ENCODE peak calls at places on chromosomes 6 and 20, in ten cellular contexts. L is spleen, Z is GM23338, B is transverse colon, I is HepG2, W is upper lobe of left lung, S is breast epithelium, C is endothelial cell of umbilical vein, F is K562, T is stomach. G is an unnamed sample.

GRCh38 chr6:122998403-122998965 is 2.4 kb downstream of the CLVS2 start:
- DNase-seq in L (no peak), Z (no peak), B (no peak), I (no peak), W (no peak), S (no peak), C (no peak), F (no peak), T (no peak), G (no peak)

GRCh38 chr6:114000066-114000465 is 29.1 kb upstream of the HDAC2 start:
- DNase-seq in L (no peak), Z (no peak), B (no peak), I (no peak), W (no peak), S (no peak), C (no peak), F (no peak), T (no peak), G (no peak)

GRCh38 chr6:2821554-2821953 is 20.1 kb downstream of the SERPINB1 start:
- DNase-seq in L (no peak), Z (no peak), B (no peak), I (no peak), W (no peak), S (no peak), C (no peak), F (no peak), T (no peak), G (no peak)

GRCh38 chr6:7617954-7618764 is 28.2 kb downstream of the SNRNP48 start:
- DNase-seq in L (no peak), Z (no peak), B (peak; percentile 29), I (no peak), W (peak; percentile 68), S (peak; percentile 96), C (no peak), F (no peak), T (no peak), G (peak; percentile 87)

GRCh38 chr6:132900849-132901248 is 86.5 kb downstream of the RPS12 start:
- DNase-seq in L (no peak), Z (peak; percentile 9), B (no peak), I (no peak), W (no peak), S (no peak), C (no peak), F (no peak), T (no peak), G (no peak)

GRCh38 chr20:62875419-62876355 is 14.1 kb upstream of the TCFL5 start:
- DNase-seq in L (peak; percentile 84), Z (peak; percentile 85), B (peak; percentile 78), I (peak; percentile 92), W (peak; percentile 68), S (peak; percentile 69), C (peak; percentile 77), F (peak; percentile 85), T (peak; percentile 76), G (peak; percentile 57)

GRCh38 chr6:3390698-3391097 is 66.2 kb downstream of the SLC22A23 start:
- DNase-seq in L (no peak), Z (no peak), B (peak; percentile 88), I (no peak), W (no peak), S (peak; percentile 94), C (peak; percentile 27), F (peak; percentile 60), T (peak; percentile 81), G (no peak)

GRCh38 chr6:111711989-111712388 is 106.3 kb upstream of the TRAF3IP2 start:
- DNase-seq in L (no peak), Z (no peak), B (no peak), I (no peak), W (no peak), S (no peak), C (no peak), F (no peak), T (no peak), G (no peak)

GRCh38 chr20:23061262-23061661 is 11.8 kb upstream of the THBD start:
- DNase-seq in L (no peak), Z (no peak), B (no peak), I (no peak), W (no peak), S (no peak), C (no peak), F (no peak), T (no peak), G (no peak)

GRCh38 chr20:23063573-23063972 is 14.1 kb upstream of the THBD start:
- DNase-seq in L (no peak), Z (no peak), B (no peak), I (no peak), W (no peak), S (no peak), C (peak; percentile 80), F (no peak), T (no peak), G (no peak)

GRCh38 chr20:23062632-23063031 is 13.2 kb upstream of the THBD start:
- DNase-seq in L (no peak), Z (no peak), B (no peak), I (no peak), W (no peak), S (no peak), C (no peak), F (no peak), T (no peak), G (no peak)

GRCh38 chr20:23060629-23061028 is 11.2 kb upstream of the THBD start:
- DNase-seq in L (no peak), Z (no peak), B (no peak), I (no peak), W (no peak), S (no peak), C (no peak), F (peak; percentile 36), T (no peak), G (no peak)

GRCh38 chr20:23061713-23062561 is 12.5 kb upstream of the THBD start:
- DNase-seq in L (no peak), Z (peak; percentile 78), B (peak; percentile 17), I (peak; percentile 29), W (peak; percentile 34), S (no peak), C (peak; percentile 92), F (no peak), T (no peak), G (no peak)
- TF ChIP-seq POLR2AphosphoS5 in L (peak; percentile 24), Z (no peak), B (peak; percentile 75), I (no peak), W (no peak), S (no peak), C (peak; percentile 17), F (no peak), T (peak; percentile 14), G (no peak)

DNA sequence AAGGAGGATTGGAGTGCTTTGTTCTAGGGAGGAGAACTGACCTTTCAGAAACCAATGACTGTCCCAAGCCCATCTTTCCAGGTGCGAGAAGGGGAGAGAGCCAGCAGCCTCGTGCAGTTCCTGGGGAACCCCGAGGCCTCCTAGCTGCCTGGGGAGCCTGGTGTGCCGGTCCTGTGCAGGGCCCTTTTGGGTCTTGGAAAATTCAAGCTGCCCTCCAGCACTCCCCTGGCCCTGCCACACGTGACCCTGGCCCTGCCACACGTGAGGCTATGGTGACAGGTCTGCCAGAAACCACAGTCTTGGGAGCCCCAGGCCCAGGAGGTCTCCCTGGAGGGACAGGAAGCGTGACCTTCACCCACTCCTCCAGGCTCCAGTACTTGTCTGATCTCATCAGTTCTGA is 15.7 kb downstream of the IP6K3 start:
- DNase-seq in L (no peak), Z (no peak), B (no peak), I (no peak), W (no peak), S (no peak), C (no peak), F (no peak), T (no peak), G (no peak)
- H3K27me3 ChIP-seq in L (no peaks in the 10 kb centered on the region), Z (no peaks in the 10 kb centered on the region), B (no peaks in the 10 kb centered on the region), I (no peaks in the 10 kb centered on the region), W (no peaks in the 10 kb centered on the region), S (no peaks in the 10 kb centered on the region), C (peaks cover 3% of the 10 kb centered on the region), F (peaks cover 52% of the 10 kb centered on the region), T (no peaks in the 10 kb centered on the region), G (no peaks in the 10 kb centered on the region)

GRCh38 chr6:108578166-108578565 is 17.4 kb downstream of the FOXO3 start:
- DNase-seq in L (no peak), Z (no peak), B (no peak), I (no peak), W (no peak), S (no peak), C (no peak), F (no peak), T (no peak), G (no peak)

GRCh38 chr6:108574457-108575149 is 13.9 kb downstream of the FOXO3 start:
- DNase-seq in L (no peak), Z (no peak), B (no peak), I (no peak), W (no peak), S (no peak), C (no peak), F (peak; percentile 31), T (no peak), G (no peak)

GRCh38 chr6:108575905-108576494 is 15.3 kb downstream of the FOXO3 start:
- DNase-seq in L (no peak), Z (no peak), B (no peak), I (no peak), W (no peak), S (no peak), C (no peak), F (peak; percentile 72), T (no peak), G (no peak)

GRCh38 chr6:108578595-108579038 is 17.9 kb downstream of the FOXO3 start:
- DNase-seq in L (no peak), Z (no peak), B (no peak), I (no peak), W (no peak), S (no peak), C (no peak), F (peak; percentile 84), T (no peak), G (no peak)

DNA sequence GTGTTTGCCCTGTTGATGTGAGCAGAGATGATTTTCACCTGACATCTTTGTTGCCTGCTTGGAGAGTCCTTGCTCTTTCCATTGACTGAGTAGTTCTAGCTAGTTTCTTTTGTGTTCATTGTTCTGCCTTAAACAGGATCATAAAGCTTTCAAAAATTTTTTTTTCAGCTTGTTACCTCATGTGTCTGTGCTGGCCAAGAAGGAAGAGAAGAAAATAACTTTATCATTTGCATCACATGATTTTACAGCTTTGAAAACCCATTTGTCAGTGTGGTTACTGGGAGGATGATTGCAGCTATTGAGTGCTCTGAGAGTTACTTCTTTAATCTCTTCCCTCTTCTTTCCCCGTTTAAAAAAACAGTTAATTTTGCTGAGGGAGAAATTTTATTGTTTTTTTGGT is 16.0 kb downstream of the FOXO3 start:
- DNase-seq in L (no peak), Z (no peak), B (no peak), I (no peak), W (no peak), S (no peak), C (no peak), F (no peak), T (no peak), G (peak; percentile 35)
- TF ChIP-seq POLR2AphosphoS5 in L (no peak), Z (no peak), B (no peak), I (no peak), W (no peak), S (no peak), C (no peak), F (no peak), T (no peak), G (no peak)

GRCh38 chr20:10259166-10259565 is 40.5 kb downstream of the SNAP25 start:
- DNase-seq in L (no peak), Z (no peak), B (no peak), I (no peak), W (no peak), S (no peak), C (no peak), F (no peak), T (no peak), G (no peak)
- H3K27me3 ChIP-seq in L (no peaks in the 10 kb centered on the region), Z (peaks cover 13% of the 10 kb centered on the region), B (no peaks in the 10 kb centered on the region), I (no peaks in the 10 kb centered on the region), W (no peaks in the 10 kb centered on the region), S (no peaks in the 10 kb centered on the region), C (peaks cover under 1% of the 10 kb centered on the region), F (no peaks in the 10 kb centered on the region), T (no peaks in the 10 kb centered on the region), G (peaks cover 3% of the 10 kb centered on the region)